ENCODE peak calls at places on chromosomes 4 and X, in nine cellular contexts. D is posterior vena cava; I is CD8-positive, alpha-beta memory T cell; O is NCI-H460; Z is stimulated activated CD4-positive, alpha-beta T cell treated with anti-CD3 and anti-CD28 coated beads, Interleukin-12 subunit alpha, Interleukin-12 subunit beta, amount 100 ng/mL, for 24 hours; Y is T-cell; N is activated CD4-positive, alpha-beta T cell treated with anti-CD3 and anti-CD28 coated beads, Interleukin-2, amount 50 U/mL, for 1 hour; C is epithelial cell of esophagus; S is sigmoid colon. K is an unnamed sample.

GRCh38 chr4:28490669-28491068 is 1630.0 kb downstream of the STIM2 start:
- DNase-seq in D (no peak), I (no peak), O (no peak), Z (no peak), Y (no peak), N (no peak), C (peak; percentile 35), S (no peak), K (no peak)

GRCh38 chr4:12723849-12724447 is 760.2 kb downstream of the RAB28 start:
- DNase-seq in D (no peak), I (no peak), O (no peak), Z (no peak), Y (no peak), N (no peak), C (peak; percentile 3), S (no peak), K (no peak)

GRCh38 chr4:53478671-53479456 is 101.4 kb downstream of the FIP1L1 start:
- DNase-seq in D (no peak), I (no peak), O (no peak), Z (no peak), Y (no peak), N (no peak), C (peak; percentile 87), S (no peak), K (no peak)

GRCh38 chrX:15224747-15225146 is 45.1 kb downstream of the ASB9 start:
- DNase-seq in D (no peak), I (no peak), O (no peak), Z (no peak), Y (no peak), N (no peak), C (no peak), S (no peak), K (no peak)

GRCh38 chr4:79024371-79024770 is 85.1 kb upstream of the PAQR3 start:
- DNase-seq in D (no peak), I (no peak), O (no peak), Z (no peak), Y (no peak), N (no peak), C (no peak), S (no peak), K (no peak)

GRCh38 chrX:53476371-53476770 is 42.2 kb upstream of the HSD17B10 start:
- DNase-seq in D (no peak), I (no peak), O (no peak), Z (no peak), Y (no peak), N (no peak), C (peak; percentile 88), S (no peak), K (no peak)

GRCh38 chr4:3302164-3302785 is 9.5 kb downstream of the RGS12 start:
- DNase-seq in D (peak; percentile 86), I (peak; percentile 97), O (no peak), Z (peak; percentile 36), Y (peak; percentile 90), N (peak; percentile 79), C (no peak), S (peak; percentile 57), K (peak; percentile 65)

GRCh38 chrX:150683536-150684146 is 9.6 kb upstream of the MTMR1 start:
- DNase-seq in D (no peak), I (peak; percentile 55), O (peak; percentile 55), Z (no peak), Y (no peak), N (no peak), C (peak; percentile 56), S (no peak), K (no peak)

GRCh38 chr4:65416875-65417274 is 253.4 kb downstream of the EPHA5 start:
- DNase-seq in D (no peak), I (no peak), O (peak; percentile 43), Z (no peak), Y (no peak), N (no peak), C (no peak), S (no peak), K (no peak)

GRCh38 chr4:142314686-142315085 is 531.4 kb downstream of the INPP4B start:
- DNase-seq in D (no peak), I (no peak), O (no peak), Z (no peak), Y (no peak), N (no peak), C (no peak), S (no peak), K (no peak)

GRCh38 chrX:130529531-130529930 is 127.7 kb downstream of the RBMX2 start:
- DNase-seq in D (no peak), I (no peak), O (no peak), Z (no peak), Y (no peak), N (no peak), C (no peak), S (no peak), K (no peak)

GRCh38 chrX:45747905-45748304 is 547.2 kb upstream of the DIPK2B start:
- DNase-seq in D (no peak), I (no peak), O (no peak), Z (no peak), Y (no peak), N (no peak), C (no peak), S (no peak), K (no peak)

GRCh38 chr4:128782076-128782715 is 27.3 kb upstream of the JADE1 start:
- DNase-seq in D (no peak), I (peak; percentile 50), O (peak; percentile 19), Z (peak; percentile 15), Y (peak; percentile 43), N (peak; percentile 62), C (peak; percentile 23), S (no peak), K (no peak)

GRCh38 chrX:53073115-53073581 is 9.0 kb upstream of the TSPYL2 start:
- DNase-seq in D (no peak), I (no peak), O (no peak), Z (no peak), Y (no peak), N (no peak), C (no peak), S (no peak), K (no peak)

GRCh38 chr4:120452006-120452405 is 385.4 kb upstream of the MAD2L1 start:
- DNase-seq in D (no peak), I (no peak), O (no peak), Z (no peak), Y (no peak), N (no peak), C (no peak), S (no peak), K (no peak)

GRCh38 chr4:53601251-53601764 is 10.0 kb upstream of the LNX1 start:
- DNase-seq in D (no peak), I (no peak), O (no peak), Z (no peak), Y (no peak), N (no peak), C (peak; percentile 66), S (no peak), K (no peak)

K was measured in mesenteric fat pad.